ENCODE peak calls at places on chromosome 22, in ten cellular contexts. Q, Z, Y, L, A, V, X, R, J and C are unnamed samples.

GRCh38 chr22:40690370-40690769 is 11.1 kb downstream of the MCHR1 start:
- DNase-seq in L (no peak), A (no peak), Q (no peak), Y (no peak), R (no peak), J (no peak), X (no peak), Z (no peak), V (no peak), C (no peak)

GRCh38 chr22:48707749-48708557 is 1119.7 kb downstream of the BRD1 start:
- DNase-seq in Z (no peak), R (no peak), V (no peak), Q (no peak), A (no peak), X (no peak), Y (no peak), J (peak), L (no peak), C (peak)

GRCh38 chr22:50281957-50282356 is 11.8 kb upstream of the MAPK11 start:
- DNase-seq in Y (peak), J (no peak), L (peak), Q (no peak), A (no peak), V (no peak), Z (no peak), X (no peak), R (no peak), C (no peak)

GRCh38 chr22:24775769-24776492 is 1.4 kb upstream of the PIWIL3 start:
- DNase-seq in J (no peak), R (no peak), V (no peak), Y (peak), A (no peak), Q (no peak), L (peak), Z (no peak), X (no peak), C (no peak)

GRCh38 chr22:23065069-23065451 is 5.3 kb upstream of the GNAZ start:
- DNase-seq in A (no peak), V (no peak), Q (no peak), X (no peak), Z (no peak), R (no peak), J (peak), Y (no peak), L (no peak), C (peak)

GRCh38 chr22:20083157-20083890 is 3.3 kb downstream of the DGCR8 start:
- DNase-seq in X (no peak), R (no peak), V (no peak), L (no peak), Y (no peak), A (no peak), Z (no peak), J (no peak), Q (no peak), C (no peak)

GRCh38 chr22:24088796-24089195 is 77.7 kb downstream of the CABIN1 start:
- DNase-seq in L (no peak), R (peak), X (no peak), Z (no peak), V (no peak), A (no peak), Y (no peak), J (peak), Q (no peak), C (peak)

GRCh38 chr22:48944433-48944755 is 883.3 kb downstream of the BRD1 start:
- DNase-seq in Z (no peak), R (no peak), J (peak), Y (no peak), A (no peak), X (no peak), Q (no peak), L (no peak), V (no peak), C (no peak)

GRCh38 chr22:44229809-44230208 is 49.1 kb downstream of the PARVG start:
- DNase-seq in L (no peak), J (no peak), R (no peak), V (no peak), X (no peak), Z (no peak), Y (no peak), A (no peak), Q (no peak), C (no peak)

GRCh38 chr22:37747090-37747714 is 50.4 kb downstream of the TRIOBP start:
- DNase-seq in J (no peak), Q (no peak), L (no peak), Z (no peak), Y (peak), A (no peak), X (no peak), V (peak), R (no peak), C (no peak)

GRCh38 chr22:31906086-31906485 is 38.2 kb upstream of the YWHAH start:
- DNase-seq in R (no peak), L (no peak), X (no peak), Y (no peak), Q (no peak), Z (no peak), J (no peak), V (no peak), A (no peak), C (no peak)

GRCh38 chr22:44094751-44095302 is 70.7 kb downstream of the PARVB start:
- DNase-seq in Y (no peak), R (no peak), Z (no peak), X (no peak), V (no peak), A (no peak), L (no peak), J (no peak), Q (no peak), C (no peak)

GRCh38 chr22:48425091-48425506 is 1402.6 kb downstream of the BRD1 start:
- DNase-seq in Q (no peak), J (peak), X (no peak), Y (no peak), R (no peak), Z (no peak), L (no peak), V (no peak), A (no peak), C (peak)

GRCh38 chr22:22661275-22661674 is 16.9 kb downstream of the GGTLC2 start:
- DNase-seq in Y (no peak), L (no peak), R (no peak), J (no peak), A (no peak), V (no peak), Z (no peak), X (no peak), Q (no peak), C (no peak)

GRCh38 chr22:41568811-41569210 is 8.0 kb downstream of the CSDC2 start:
- DNase-seq in Q (no peak), X (no peak), J (no peak), Z (no peak), V (no peak), A (no peak), R (no peak), Y (no peak), L (no peak), C (no peak)

GRCh38 chr22:23219787-23220484 is 39.6 kb downstream of the BCR start:
- DNase-seq in Q (peak), Z (peak), X (peak), J (no peak), Y (peak), A (no peak), L (peak), V (peak), R (peak), C (peak)